ENCODE peak calls at places on chromosome 10, in eight cellular contexts. V is SK-N-SH, N is K562, M is HCT116, L is HepG2, S is GM12878, E is GM23338, U is H1. T is an unnamed sample. For H3K4me1, the result is how much of the 10 kb centered on the place peaks cover.

GRCh38 chr10:17504547-17505245 is 50.3 kb upstream of the ST8SIA6 start:
- DNase-seq in U (no peak), L (no peak), E (no peak), M (no peak), S (no peak), V (no peak), N (peak), T (no peak)

GRCh38 chr10:35626971-35627507 is 15.1 kb downstream of the FZD8 start:
- DNase-seq in N (no peak), E (no peak), M (no peak), S (no peak), V (no peak), U (no peak), L (no peak), T (peak)

GRCh38 chr10:113985342-113985844 is 58.3 kb upstream of the ADRB1 start:
- DNase-seq in N (no peak), V (no peak), U (no peak), M (no peak), S (no peak), E (no peak), L (no peak), T (no peak)

GRCh38 chr10:82148764-82149163 is 273.8 kb downstream of the NRG3 start:
- DNase-seq in L (no peak), E (peak), V (no peak), U (no peak), N (no peak), S (no peak), M (no peak), T (no peak)

GRCh38 chr10:26725837-26726727 is 28.6 kb downstream of the PDSS1 start:
- DNase-seq in L (peak), U (peak), V (peak), E (peak), S (no peak), M (peak), N (peak), T (peak)

GRCh38 chr10:36578306-36578705 is 547.1 kb upstream of the ANKRD30A start:
- DNase-seq in V (no peak), M (no peak), L (no peak), S (no peak), E (no peak), U (no peak), N (no peak), T (no peak)

GRCh38 chr10:130631139-130631864 is 495.1 kb downstream of the GLRX3 start:
- DNase-seq in N (peak), U (no peak), M (no peak), V (no peak), E (no peak), L (no peak), S (no peak), T (no peak)

GRCh38 chr10:102102421-102102820 is 17.7 kb downstream of the LDB1 start:
- DNase-seq in N (no peak), U (no peak), E (no peak), M (no peak), L (no peak), S (no peak), V (no peak), T (no peak)

GRCh38 chr10:122279725-122280141 is 8.6 kb downstream of the BTBD16 start:
- DNase-seq in L (peak), V (peak), U (no peak), M (peak), N (peak), S (no peak), E (peak), T (peak)

GRCh38 chr10:102752934-102753664 is 9.4 kb downstream of the WBP1L start:
- DNase-seq in S (peak), M (no peak), V (peak), L (peak), E (peak), N (peak), U (no peak), T (peak)

GRCh38 chr10:36349445-36350063 is 707.5 kb upstream of the FZD8 start:
- DNase-seq in E (peak), U (no peak), S (no peak), V (peak), M (no peak), L (no peak), N (no peak), T (no peak)

GRCh38 chr10:124403548-124403947 is 15.2 kb downstream of the OAT start:
- DNase-seq in M (peak), U (peak), S (peak), L (peak), V (peak), N (peak), E (peak), T (peak)

GRCh38 chr10:18594574-18595156 is 56.7 kb downstream of the NSUN6 start:
- DNase-seq in M (no peak), N (peak), U (no peak), L (peak), S (no peak), E (peak), V (no peak), T (no peak)

GRCh38 chr10:14371616-14372015 is 40.9 kb upstream of the FRMD4A start:
- DNase-seq in N (no peak), M (no peak), U (no peak), E (no peak), V (no peak), S (no peak), L (no peak), T (no peak)

GRCh38 chr10:50575477-50576244 is 48.1 kb downstream of the SGMS1 start:
- DNase-seq in M (no peak), N (no peak), S (no peak), V (no peak), U (no peak), E (no peak), L (no peak), T (no peak)

GRCh38 chr10:36494386-36494785 is 631.0 kb upstream of the ANKRD30A start:
- DNase-seq in L (no peak), V (no peak), E (no peak), M (no peak), U (no peak), S (no peak), N (no peak), T (peak)

GRCh38 chr10:89838002-89838615 is 136.7 kb downstream of the KIF20B start:
- DNase-seq in L (no peak), N (no peak), U (no peak), S (no peak), E (peak), V (peak), M (no peak), T (no peak)

GRCh38 chr10:33132626-33133025 is 174.6 kb upstream of the ITGB1 start:
- DNase-seq in M (no peak), S (no peak), U (no peak), N (peak), V (no peak), L (no peak), E (peak), T (no peak)

GRCh38 chr10:1715821-1716220 is 21.5 kb downstream of the ADARB2 start:
- DNase-seq in M (no peak), S (peak), N (peak), E (peak), V (no peak), U (peak), L (no peak), T (no peak)

GRCh38 chr10:97578171-97578844 is 5.7 kb downstream of the ANKRD2 start:
- DNase-seq in E (no peak), V (no peak), N (no peak), M (no peak), L (no peak), S (no peak), U (no peak), T (no peak)

GRCh38 chr10:99941942-99942835 is 67.6 kb downstream of the DNMBP start:
- DNase-seq in S (no peak), U (no peak), N (no peak), V (no peak), E (no peak), L (no peak), M (no peak), T (no peak)

GRCh38 chr10:108434818-108435217 is 1270.3 kb upstream of the SORCS1 start:
- DNase-seq in V (no peak), E (peak), U (no peak), M (no peak), S (no peak), L (no peak), N (no peak), T (no peak)

GRCh38 chr10:60908896-60909295 is 35.1 kb downstream of the RHOBTB1 start:
- DNase-seq in N (no peak), S (no peak), E (no peak), V (no peak), L (peak), M (no peak), U (no peak), T (no peak)

GRCh38 chr10:73946253-73947145 is 35.6 kb downstream of the PLAU start:
- DNase-seq in U (no peak), N (no peak), V (no peak), M (no peak), S (no peak), E (no peak), L (no peak), T (no peak)

GRCh38 chr10:70078937-70079336 is 26.3 kb downstream of the MACROH2A2 start:
- DNase-seq in L (no peak), S (no peak), M (no peak), N (no peak), E (peak), V (no peak), U (no peak), T (no peak)

GRCh38 chr10:70085975-70086613 is 33.4 kb downstream of the MACROH2A2 start:
- DNase-seq in V (no peak), S (no peak), E (no peak), U (no peak), L (peak), M (no peak), N (no peak), T (no peak)

GRCh38 chr10:70088299-70088698 is 35.7 kb downstream of the MACROH2A2 start:
- DNase-seq in E (no peak), U (no peak), S (no peak), M (no peak), N (no peak), L (no peak), V (no peak), T (no peak)

GRCh38 chr10:70087641-70088040 is 35.0 kb downstream of the MACROH2A2 start:
- DNase-seq in L (no peak), U (no peak), N (no peak), V (no peak), S (no peak), M (no peak), E (no peak), T (no peak)

GRCh38 chr10:70084189-70084588 is 31.5 kb downstream of the MACROH2A2 start:
- DNase-seq in E (no peak), U (no peak), M (no peak), V (no peak), N (no peak), L (peak), S (no peak), T (no peak)
- TF ChIP-seq POLR2AphosphoS5 in E (no peak), U (no peak), M (no peak), V (no peak), N (no peak), L (no peak), S (no peak), T (no peak)

GRCh38 chr10:3780056-3780765 is 4.8 kb downstream of the KLF6 start:
- DNase-seq in E (no peak), S (no peak), U (no peak), M (no peak), N (no peak), L (no peak), V (no peak), T (peak)

GRCh38 chr10:3780766-3781457 is 4.1 kb downstream of the KLF6 start:
- DNase-seq in N (no peak), L (no peak), U (no peak), M (no peak), S (no peak), E (no peak), V (no peak), T (peak)

GRCh38 chr10:3782099-3782455 is 2.9 kb downstream of the KLF6 start:
- DNase-seq in E (no peak), M (no peak), S (no peak), L (no peak), N (no peak), U (no peak), V (no peak), T (no peak)

GRCh38 chr10:3782456-3783312 is 2.3 kb downstream of the KLF6 start:
- DNase-seq in M (no peak), S (no peak), L (peak), V (peak), E (no peak), U (no peak), N (peak), T (peak)

DNA sequence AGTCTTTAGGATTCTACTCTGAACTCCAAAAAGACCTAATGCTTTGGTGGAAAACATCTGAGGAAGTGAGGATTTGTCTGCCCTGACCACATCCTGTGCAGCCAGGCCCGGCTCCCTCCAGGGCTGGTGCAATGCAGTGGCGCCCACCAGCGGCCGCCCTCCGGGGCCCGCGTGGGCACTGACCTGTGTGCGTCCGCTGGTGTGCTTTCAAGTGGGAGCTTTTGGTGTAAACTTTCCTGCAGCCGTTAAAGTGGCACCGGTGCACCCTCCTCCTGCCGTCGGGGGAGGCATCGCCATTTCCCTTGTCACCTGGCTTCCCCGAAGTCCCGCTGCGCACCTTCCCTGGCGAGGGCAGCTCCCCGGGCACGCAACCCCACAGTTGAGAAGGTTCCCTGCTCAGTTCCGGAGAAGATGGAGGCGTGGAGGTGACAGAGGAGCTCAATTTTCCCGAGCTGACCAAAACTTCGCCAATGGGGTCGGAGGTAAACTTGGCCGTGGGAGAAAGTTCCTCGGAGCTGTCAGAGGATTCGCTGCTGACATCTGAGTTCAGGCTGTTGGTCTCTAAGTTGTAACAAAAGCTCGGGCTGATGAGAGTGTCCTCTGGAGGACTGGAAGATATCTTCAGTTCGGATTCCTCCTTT is 3.4 kb downstream of the KLF6 start:
- DNase-seq in N (no peak), V (no peak), L (no peak), S (no peak), M (no peak), U (no peak), E (no peak), T (peak)
- H3K4me1 ChIP-seq in N (under half), V (under half), L (half or more), S (under half), M (half or more), U (under half), E (under half), T (half or more)

DNA sequence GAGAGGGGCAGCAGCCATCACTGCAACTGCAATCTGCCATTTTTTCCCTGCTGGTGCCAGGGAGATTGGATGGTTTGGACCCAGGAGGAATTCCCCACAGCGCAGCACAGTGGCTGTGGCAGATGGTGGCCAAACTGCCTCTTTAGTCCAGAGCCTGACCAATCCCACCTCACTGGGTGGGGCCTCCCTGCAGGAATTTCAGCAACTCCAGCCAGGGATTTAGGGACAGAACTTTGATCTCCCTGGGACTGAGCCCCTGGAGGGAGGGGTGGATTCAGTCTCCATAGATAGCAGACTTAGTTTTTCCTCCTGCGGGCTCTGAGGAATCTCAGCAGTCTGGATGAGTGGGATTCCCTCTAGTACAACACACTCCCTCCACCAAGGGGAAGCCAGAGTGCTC is 179.7 kb upstream of the WDR11 start:
- DNase-seq in L (no peak), M (no peak), N (no peak), U (no peak), S (no peak), V (no peak), E (no peak), T (no peak)
- H3K4me2 ChIP-seq in L (no peak), M (no peak), N (no peak), U (no peak), S (no peak), V (no peak), E (no peak), T (no peak)

GRCh38 chr10:126250527-126251310 is 137.6 kb downstream of the ADAM12 start:
- DNase-seq in U (no peak), S (no peak), M (no peak), V (no peak), N (no peak), L (no peak), E (no peak), T (no peak)

GRCh38 chr10:126243976-126244375 is 144.3 kb downstream of the ADAM12 start:
- DNase-seq in S (no peak), V (no peak), N (no peak), E (no peak), L (no peak), U (no peak), M (no peak), T (no peak)

GRCh38 chr10:126245501-126245900 is 142.8 kb downstream of the ADAM12 start:
- DNase-seq in N (no peak), U (no peak), L (no peak), E (no peak), S (no peak), V (no peak), M (no peak), T (no peak)

GRCh38 chr10:126250045-126250444 is 138.2 kb downstream of the ADAM12 start:
- DNase-seq in U (no peak), E (no peak), N (no peak), V (no peak), L (no peak), S (no peak), M (no peak), T (no peak)

GRCh38 chr10:126247454-126247975 is 140.8 kb downstream of the ADAM12 start:
- DNase-seq in M (no peak), S (no peak), L (no peak), V (no peak), N (no peak), U (peak), E (no peak), T (peak)
- TF ChIP-seq POLR2AphosphoS5 in M (no peak), S (no peak), L (no peak), V (peak), N (no peak), U (no peak), E (no peak), T (no peak)

GRCh38 chr10:42868530-42868929 is 85.9 kb downstream of the BMS1 start:
- DNase-seq in M (no peak), S (no peak), N (no peak), E (no peak), V (no peak), U (no peak), L (no peak), T (no peak)
- H3K4me1 ChIP-seq in M (under half), S (under half), N (under half), E (under half), V (half or more), U (under half), L (under half), T (under half)

GRCh38 chr10:64773357-64773756 is 1252.2 kb downstream of the REEP3 start:
- DNase-seq in S (no peak), L (no peak), M (no peak), E (no peak), V (no peak), N (no peak), U (no peak), T (no peak)
- H3K4me2 ChIP-seq in S (no peak), L (no peak), M (no peak), E (no peak), V (no peak), N (no peak), U (no peak), T (no peak)